ENCODE peak calls at places on chromosomes 5 and 9, in eight cellular contexts. C is activated B cell treated with CpG ODN at 0.5 μM for 24 hours; A is lung; R is upper lobe of right lung; P is heart left ventricle; F is sigmoid colon; V is activated CD4-positive, CD25-positive, alpha-beta regulatory T cell; Y is left ventricle myocardium superior. Z is an unnamed sample.

GRCh38 chr9:76109953-76110352 is 219.5 kb downstream of the PCSK5 start:
- DNase-seq in V (no peak), A (peak), C (no peak), P (no peak), Y (no peak), F (no peak), R (no peak), Z (no peak)

GRCh38 chr5:1239514-1240251 is 14.5 kb downstream of the SLC6A18 start:
- DNase-seq in C (no peak), F (no peak), Y (no peak), V (no peak), R (no peak), A (no peak), P (no peak), Z (no peak)

GRCh38 chr5:73338201-73339126 is 110.1 kb downstream of the FOXD1 start:
- DNase-seq in V (no peak), Y (no peak), R (no peak), P (no peak), C (no peak), A (no peak), F (no peak), Z (no peak)

GRCh38 chr9:11338130-11338529 is 725.3 kb upstream of the PTPRD start:
- DNase-seq in A (no peak), F (no peak), Y (no peak), C (no peak), V (no peak), R (no peak), P (no peak), Z (no peak)

GRCh38 chr5:167578977-167579700 is 712.3 kb upstream of the WWC1 start:
- DNase-seq in F (no peak), C (no peak), R (no peak), P (no peak), V (no peak), Y (no peak), A (no peak), Z (no peak)

GRCh38 chr9:132806723-132807421 is 71.2 kb downstream of the AK8 start:
- DNase-seq in C (no peak), P (no peak), F (no peak), Y (no peak), A (no peak), V (no peak), R (no peak), Z (no peak)

GRCh38 chr5:27020965-27021364 is 17.4 kb downstream of the CDH9 start:
- DNase-seq in R (no peak), F (no peak), V (no peak), P (no peak), C (no peak), Y (no peak), A (no peak), Z (no peak)

GRCh38 chr5:130963798-130964197 is 201.3 kb downstream of the HINT1 start:
- DNase-seq in V (no peak), Y (no peak), P (no peak), C (no peak), A (no peak), F (no peak), R (no peak), Z (no peak)

GRCh38 chr5:76820491-76820890 is 1.7 kb downstream of the F2RL1 start:
- DNase-seq in C (no peak), Y (no peak), A (no peak), R (no peak), F (no peak), V (no peak), P (no peak), Z (no peak)

GRCh38 chr5:33611882-33612281 is 171.1 kb downstream of the TARS1 start:
- DNase-seq in A (no peak), P (no peak), C (no peak), R (no peak), F (no peak), V (no peak), Y (no peak), Z (no peak)

GRCh38 chr9:10562581-10563343 is 50.0 kb downstream of the PTPRD start:
- DNase-seq in V (no peak), P (no peak), R (no peak), Y (no peak), A (no peak), C (no peak), F (no peak), Z (no peak)

GRCh38 chr5:57931807-57932206 is 449.2 kb upstream of the ACTBL2 start:
- DNase-seq in F (no peak), P (no peak), R (no peak), V (no peak), A (no peak), C (no peak), Y (no peak), Z (no peak)

Z was measured in RWPE2.